ENCODE peak calls at places on chromosomes 11 and 22, in nine cellular contexts. One of them, this sample, is unnamed.

GRCh38 chr22:39227542-39228272 is 17.1 kb downstream of the PDGFB start:
- DNase-seq in fibroblast of villous mesenchyme: no peak
- DNase-seq in stimulated activated CD4-positive, alpha-beta T cell treated with anti-CD3 and anti-CD28 coated beads, Interleukin-2, amount 100 ng/mL, for 24 hours: no peak
- DNase-seq in LoVo: no peak
- DNase-seq in GM18507: no peak
- DNase-seq in mesendoderm: no peak
- DNase-seq in dorsolateral prefrontal cortex: no peak
- DNase-seq in AG04449: no peak
- DNase-seq in heart right ventricle: no peak
- DNase-seq in this sample: no peak

GRCh38 chr11:75165721-75166120 is 14.8 kb downstream of the SLCO2B1 start:
- DNase-seq in fibroblast of villous mesenchyme: no peak
- DNase-seq in stimulated activated CD4-positive, alpha-beta T cell treated with anti-CD3 and anti-CD28 coated beads, Interleukin-2, amount 100 ng/mL, for 24 hours: no peak
- DNase-seq in LoVo: no peak
- DNase-seq in GM18507: no peak
- DNase-seq in mesendoderm: no peak
- DNase-seq in dorsolateral prefrontal cortex: no peak
- DNase-seq in AG04449: no peak
- DNase-seq in heart right ventricle: no peak
- DNase-seq in this sample: no peak

GRCh38 chr11:117583063-117583801 is 213.8 kb downstream of the DSCAML1 start:
- DNase-seq in fibroblast of villous mesenchyme: no peak
- DNase-seq in stimulated activated CD4-positive, alpha-beta T cell treated with anti-CD3 and anti-CD28 coated beads, Interleukin-2, amount 100 ng/mL, for 24 hours: no peak
- DNase-seq in LoVo: no peak
- DNase-seq in GM18507: no peak
- DNase-seq in mesendoderm: peak; percentile 29
- DNase-seq in dorsolateral prefrontal cortex: peak; percentile 72
- DNase-seq in AG04449: no peak
- DNase-seq in heart right ventricle: peak; percentile 17
- DNase-seq in this sample: no peak

GRCh38 chr22:43476751-43477150 is 64.9 kb downstream of the MPPED1 start:
- DNase-seq in fibroblast of villous mesenchyme: no peak
- DNase-seq in stimulated activated CD4-positive, alpha-beta T cell treated with anti-CD3 and anti-CD28 coated beads, Interleukin-2, amount 100 ng/mL, for 24 hours: no peak
- DNase-seq in LoVo: no peak
- DNase-seq in GM18507: no peak
- DNase-seq in mesendoderm: no peak
- DNase-seq in dorsolateral prefrontal cortex: no peak
- DNase-seq in AG04449: no peak
- DNase-seq in heart right ventricle: no peak
- DNase-seq in this sample: no peak

GRCh38 chr22:34850010-34850409 is 215.9 kb upstream of the ISX start:
- DNase-seq in fibroblast of villous mesenchyme: no peak
- DNase-seq in stimulated activated CD4-positive, alpha-beta T cell treated with anti-CD3 and anti-CD28 coated beads, Interleukin-2, amount 100 ng/mL, for 24 hours: no peak
- DNase-seq in LoVo: no peak
- DNase-seq in GM18507: no peak
- DNase-seq in mesendoderm: peak; percentile 68
- DNase-seq in dorsolateral prefrontal cortex: no peak
- DNase-seq in AG04449: no peak
- DNase-seq in heart right ventricle: no peak
- DNase-seq in this sample: no peak

GRCh38 chr11:12693485-12694181 is 19.4 kb downstream of the TEAD1 start:
- DNase-seq in fibroblast of villous mesenchyme: peak; percentile 98
- DNase-seq in stimulated activated CD4-positive, alpha-beta T cell treated with anti-CD3 and anti-CD28 coated beads, Interleukin-2, amount 100 ng/mL, for 24 hours: no peak
- DNase-seq in LoVo: peak; percentile 87
- DNase-seq in GM18507: no peak
- DNase-seq in mesendoderm: peak; percentile 54
- DNase-seq in dorsolateral prefrontal cortex: no peak
- DNase-seq in AG04449: peak; percentile 91
- DNase-seq in heart right ventricle: peak; percentile 68
- DNase-seq in this sample: peak; percentile 17

GRCh38 chr11:93936416-93936815 is 84.7 kb upstream of the HEPHL1 start:
- DNase-seq in fibroblast of villous mesenchyme: no peak
- DNase-seq in stimulated activated CD4-positive, alpha-beta T cell treated with anti-CD3 and anti-CD28 coated beads, Interleukin-2, amount 100 ng/mL, for 24 hours: no peak
- DNase-seq in LoVo: no peak
- DNase-seq in GM18507: no peak
- DNase-seq in mesendoderm: no peak
- DNase-seq in dorsolateral prefrontal cortex: no peak
- DNase-seq in AG04449: no peak
- DNase-seq in heart right ventricle: no peak
- DNase-seq in this sample: no peak

GRCh38 chr11:42766191-42766590 is 545.6 kb upstream of the API5 start:
- DNase-seq in fibroblast of villous mesenchyme: no peak
- DNase-seq in stimulated activated CD4-positive, alpha-beta T cell treated with anti-CD3 and anti-CD28 coated beads, Interleukin-2, amount 100 ng/mL, for 24 hours: no peak
- DNase-seq in LoVo: no peak
- DNase-seq in GM18507: no peak
- DNase-seq in mesendoderm: no peak
- DNase-seq in dorsolateral prefrontal cortex: no peak
- DNase-seq in AG04449: no peak
- DNase-seq in heart right ventricle: no peak
- DNase-seq in this sample: no peak

GRCh38 chr11:74412733-74413359 is 14.6 kb upstream of the PGM2L1 start:
- DNase-seq in fibroblast of villous mesenchyme: no peak
- DNase-seq in stimulated activated CD4-positive, alpha-beta T cell treated with anti-CD3 and anti-CD28 coated beads, Interleukin-2, amount 100 ng/mL, for 24 hours: no peak
- DNase-seq in LoVo: no peak
- DNase-seq in GM18507: no peak
- DNase-seq in mesendoderm: no peak
- DNase-seq in dorsolateral prefrontal cortex: no peak
- DNase-seq in AG04449: no peak
- DNase-seq in heart right ventricle: no peak
- DNase-seq in this sample: no peak

GRCh38 chr22:26845016-26845728 is 187.8 kb downstream of the MIAT start:
- DNase-seq in fibroblast of villous mesenchyme: no peak
- DNase-seq in stimulated activated CD4-positive, alpha-beta T cell treated with anti-CD3 and anti-CD28 coated beads, Interleukin-2, amount 100 ng/mL, for 24 hours: no peak
- DNase-seq in LoVo: no peak
- DNase-seq in GM18507: no peak
- DNase-seq in mesendoderm: no peak
- DNase-seq in dorsolateral prefrontal cortex: no peak
- DNase-seq in AG04449: no peak
- DNase-seq in heart right ventricle: no peak
- DNase-seq in this sample: no peak

GRCh38 chr11:99918761-99919160 is 768.3 kb upstream of the ARHGAP42 start:
- DNase-seq in fibroblast of villous mesenchyme: no peak
- DNase-seq in stimulated activated CD4-positive, alpha-beta T cell treated with anti-CD3 and anti-CD28 coated beads, Interleukin-2, amount 100 ng/mL, for 24 hours: no peak
- DNase-seq in LoVo: no peak
- DNase-seq in GM18507: no peak
- DNase-seq in mesendoderm: peak; percentile 6
- DNase-seq in dorsolateral prefrontal cortex: no peak
- DNase-seq in AG04449: no peak
- DNase-seq in heart right ventricle: no peak
- DNase-seq in this sample: no peak

GRCh38 chr22:43007519-43008102 is 7.3 kb downstream of the PACSIN2 start:
- DNase-seq in fibroblast of villous mesenchyme: peak; percentile 41
- DNase-seq in stimulated activated CD4-positive, alpha-beta T cell treated with anti-CD3 and anti-CD28 coated beads, Interleukin-2, amount 100 ng/mL, for 24 hours: no peak
- DNase-seq in LoVo: no peak
- DNase-seq in GM18507: no peak
- DNase-seq in mesendoderm: no peak
- DNase-seq in dorsolateral prefrontal cortex: no peak
- DNase-seq in AG04449: no peak
- DNase-seq in heart right ventricle: no peak
- DNase-seq in this sample: no peak

GRCh38 chr11:68934321-68934645 is 30.6 kb downstream of the IGHMBP2 start:
- DNase-seq in fibroblast of villous mesenchyme: no peak
- DNase-seq in stimulated activated CD4-positive, alpha-beta T cell treated with anti-CD3 and anti-CD28 coated beads, Interleukin-2, amount 100 ng/mL, for 24 hours: no peak
- DNase-seq in LoVo: no peak
- DNase-seq in GM18507: no peak
- DNase-seq in mesendoderm: no peak
- DNase-seq in dorsolateral prefrontal cortex: no peak
- DNase-seq in AG04449: no peak
- DNase-seq in heart right ventricle: no peak
- DNase-seq in this sample: no peak

GRCh38 chr11:94680426-94680825 is 87.7 kb upstream of the AMOTL1 start:
- DNase-seq in fibroblast of villous mesenchyme: no peak
- DNase-seq in stimulated activated CD4-positive, alpha-beta T cell treated with anti-CD3 and anti-CD28 coated beads, Interleukin-2, amount 100 ng/mL, for 24 hours: no peak
- DNase-seq in LoVo: no peak
- DNase-seq in GM18507: no peak
- DNase-seq in mesendoderm: no peak
- DNase-seq in dorsolateral prefrontal cortex: no peak
- DNase-seq in AG04449: no peak
- DNase-seq in heart right ventricle: no peak
- DNase-seq in this sample: no peak

GRCh38 chr22:36829370-36830002 is 12.7 kb upstream of the PVALB start:
- DNase-seq in fibroblast of villous mesenchyme: no peak
- DNase-seq in stimulated activated CD4-positive, alpha-beta T cell treated with anti-CD3 and anti-CD28 coated beads, Interleukin-2, amount 100 ng/mL, for 24 hours: no peak
- DNase-seq in LoVo: no peak
- DNase-seq in GM18507: no peak
- DNase-seq in mesendoderm: no peak
- DNase-seq in dorsolateral prefrontal cortex: no peak
- DNase-seq in AG04449: no peak
- DNase-seq in heart right ventricle: no peak
- DNase-seq in this sample: no peak

GRCh38 chr11:114892381-114893197 is 214.3 kb downstream of the NXPE2 start:
- DNase-seq in fibroblast of villous mesenchyme: no peak
- DNase-seq in stimulated activated CD4-positive, alpha-beta T cell treated with anti-CD3 and anti-CD28 coated beads, Interleukin-2, amount 100 ng/mL, for 24 hours: no peak
- DNase-seq in LoVo: no peak
- DNase-seq in GM18507: no peak
- DNase-seq in mesendoderm: peak; percentile 39
- DNase-seq in dorsolateral prefrontal cortex: no peak
- DNase-seq in AG04449: no peak
- DNase-seq in heart right ventricle: no peak
- DNase-seq in this sample: no peak

GRCh38 chr11:12653729-12654128 is 20.5 kb upstream of the TEAD1 start:
- DNase-seq in fibroblast of villous mesenchyme: no peak
- DNase-seq in stimulated activated CD4-positive, alpha-beta T cell treated with anti-CD3 and anti-CD28 coated beads, Interleukin-2, amount 100 ng/mL, for 24 hours: no peak
- DNase-seq in LoVo: no peak
- DNase-seq in GM18507: no peak
- DNase-seq in mesendoderm: peak; percentile 87
- DNase-seq in dorsolateral prefrontal cortex: no peak
- DNase-seq in AG04449: no peak
- DNase-seq in heart right ventricle: no peak
- DNase-seq in this sample: no peak

GRCh38 chr11:57647368-57647767 is 2.3 kb downstream of the YPEL4 start:
- DNase-seq in fibroblast of villous mesenchyme: no peak
- DNase-seq in stimulated activated CD4-positive, alpha-beta T cell treated with anti-CD3 and anti-CD28 coated beads, Interleukin-2, amount 100 ng/mL, for 24 hours: no peak
- DNase-seq in LoVo: no peak
- DNase-seq in GM18507: no peak
- DNase-seq in mesendoderm: peak; percentile 50
- DNase-seq in dorsolateral prefrontal cortex: no peak
- DNase-seq in AG04449: no peak
- DNase-seq in heart right ventricle: no peak
- DNase-seq in this sample: no peak

GRCh38 chr11:70578371-70578770 is 180.0 kb downstream of the CTTN start:
- DNase-seq in fibroblast of villous mesenchyme: no peak
- DNase-seq in stimulated activated CD4-positive, alpha-beta T cell treated with anti-CD3 and anti-CD28 coated beads, Interleukin-2, amount 100 ng/mL, for 24 hours: no peak
- DNase-seq in LoVo: no peak
- DNase-seq in GM18507: no peak
- DNase-seq in mesendoderm: no peak
- DNase-seq in dorsolateral prefrontal cortex: no peak
- DNase-seq in AG04449: no peak
- DNase-seq in heart right ventricle: no peak
- DNase-seq in this sample: no peak

GRCh38 chr11:116506446-116506845 is 266.3 kb downstream of the BUD13 start:
- DNase-seq in fibroblast of villous mesenchyme: no peak
- DNase-seq in stimulated activated CD4-positive, alpha-beta T cell treated with anti-CD3 and anti-CD28 coated beads, Interleukin-2, amount 100 ng/mL, for 24 hours: no peak
- DNase-seq in LoVo: no peak
- DNase-seq in GM18507: no peak
- DNase-seq in mesendoderm: no peak
- DNase-seq in dorsolateral prefrontal cortex: no peak
- DNase-seq in AG04449: no peak
- DNase-seq in heart right ventricle: no peak
- DNase-seq in this sample: no peak

GRCh38 chr11:33375688-33376311 is 118.6 kb downstream of the HIPK3 start:
- DNase-seq in fibroblast of villous mesenchyme: peak; percentile 15
- DNase-seq in stimulated activated CD4-positive, alpha-beta T cell treated with anti-CD3 and anti-CD28 coated beads, Interleukin-2, amount 100 ng/mL, for 24 hours: no peak
- DNase-seq in LoVo: no peak
- DNase-seq in GM18507: no peak
- DNase-seq in mesendoderm: peak; percentile 43
- DNase-seq in dorsolateral prefrontal cortex: peak; percentile 49
- DNase-seq in AG04449: no peak
- DNase-seq in heart right ventricle: no peak
- DNase-seq in this sample: no peak

GRCh38 chr11:64765841-64766682 is 6.3 kb upstream of the PYGM start:
- DNase-seq in fibroblast of villous mesenchyme: no peak
- DNase-seq in stimulated activated CD4-positive, alpha-beta T cell treated with anti-CD3 and anti-CD28 coated beads, Interleukin-2, amount 100 ng/mL, for 24 hours: no peak
- DNase-seq in LoVo: no peak
- DNase-seq in GM18507: no peak
- DNase-seq in mesendoderm: no peak
- DNase-seq in dorsolateral prefrontal cortex: no peak
- DNase-seq in AG04449: no peak
- DNase-seq in heart right ventricle: no peak
- DNase-seq in this sample: no peak

GRCh38 chr11:123158609-123159008 is 36.4 kb downstream of the CLMP start:
- DNase-seq in fibroblast of villous mesenchyme: no peak
- DNase-seq in stimulated activated CD4-positive, alpha-beta T cell treated with anti-CD3 and anti-CD28 coated beads, Interleukin-2, amount 100 ng/mL, for 24 hours: no peak
- DNase-seq in LoVo: no peak
- DNase-seq in GM18507: no peak
- DNase-seq in mesendoderm: no peak
- DNase-seq in dorsolateral prefrontal cortex: no peak
- DNase-seq in AG04449: no peak
- DNase-seq in heart right ventricle: no peak
- DNase-seq in this sample: no peak

GRCh38 chr11:69799582-69799981 is 19.6 kb downstream of the FGF3 start:
- DNase-seq in fibroblast of villous mesenchyme: peak; percentile 8
- DNase-seq in stimulated activated CD4-positive, alpha-beta T cell treated with anti-CD3 and anti-CD28 coated beads, Interleukin-2, amount 100 ng/mL, for 24 hours: no peak
- DNase-seq in LoVo: peak; percentile 7
- DNase-seq in GM18507: no peak
- DNase-seq in mesendoderm: peak; percentile 88
- DNase-seq in dorsolateral prefrontal cortex: no peak
- DNase-seq in AG04449: no peak
- DNase-seq in heart right ventricle: no peak
- DNase-seq in this sample: no peak

GRCh38 chr22:46180370-46181137 is 30.2 kb downstream of the PPARA start:
- DNase-seq in fibroblast of villous mesenchyme: peak; percentile 10
- DNase-seq in stimulated activated CD4-positive, alpha-beta T cell treated with anti-CD3 and anti-CD28 coated beads, Interleukin-2, amount 100 ng/mL, for 24 hours: no peak
- DNase-seq in LoVo: no peak
- DNase-seq in GM18507: no peak
- DNase-seq in mesendoderm: peak; percentile 40
- DNase-seq in dorsolateral prefrontal cortex: no peak
- DNase-seq in AG04449: no peak
- DNase-seq in heart right ventricle: no peak
- DNase-seq in this sample: no peak

GRCh38 chr11:66815646-66816045 is 27.6 kb upstream of the RCE1 start:
- DNase-seq in fibroblast of villous mesenchyme: no peak
- DNase-seq in stimulated activated CD4-positive, alpha-beta T cell treated with anti-CD3 and anti-CD28 coated beads, Interleukin-2, amount 100 ng/mL, for 24 hours: no peak
- DNase-seq in LoVo: no peak
- DNase-seq in GM18507: no peak
- DNase-seq in mesendoderm: no peak
- DNase-seq in dorsolateral prefrontal cortex: no peak
- DNase-seq in AG04449: no peak
- DNase-seq in heart right ventricle: no peak
- DNase-seq in this sample: no peak

GRCh38 chr11:107704432-107704831 is 7.4 kb downstream of the SLN start:
- DNase-seq in fibroblast of villous mesenchyme: no peak
- DNase-seq in stimulated activated CD4-positive, alpha-beta T cell treated with anti-CD3 and anti-CD28 coated beads, Interleukin-2, amount 100 ng/mL, for 24 hours: no peak
- DNase-seq in LoVo: no peak
- DNase-seq in GM18507: no peak
- DNase-seq in mesendoderm: no peak
- DNase-seq in dorsolateral prefrontal cortex: no peak
- DNase-seq in AG04449: no peak
- DNase-seq in heart right ventricle: no peak
- DNase-seq in this sample: no peak

GRCh38 chr11:130814440-130815073 is 101.7 kb downstream of the SNX19 start:
- DNase-seq in fibroblast of villous mesenchyme: peak; percentile 82
- DNase-seq in stimulated activated CD4-positive, alpha-beta T cell treated with anti-CD3 and anti-CD28 coated beads, Interleukin-2, amount 100 ng/mL, for 24 hours: no peak
- DNase-seq in LoVo: no peak
- DNase-seq in GM18507: no peak
- DNase-seq in mesendoderm: no peak
- DNase-seq in dorsolateral prefrontal cortex: no peak
- DNase-seq in AG04449: no peak
- DNase-seq in heart right ventricle: no peak
- DNase-seq in this sample: no peak

GRCh38 chr11:57405271-57405890 is 14.9 kb upstream of the PRG2 start:
- DNase-seq in fibroblast of villous mesenchyme: no peak
- DNase-seq in stimulated activated CD4-positive, alpha-beta T cell treated with anti-CD3 and anti-CD28 coated beads, Interleukin-2, amount 100 ng/mL, for 24 hours: no peak
- DNase-seq in LoVo: no peak
- DNase-seq in GM18507: no peak
- DNase-seq in mesendoderm: no peak
- DNase-seq in dorsolateral prefrontal cortex: no peak
- DNase-seq in AG04449: no peak
- DNase-seq in heart right ventricle: no peak
- DNase-seq in this sample: no peak

GRCh38 chr11:124405611-124406010 is 6.8 kb upstream of the OR8B3 start:
- DNase-seq in fibroblast of villous mesenchyme: no peak
- DNase-seq in stimulated activated CD4-positive, alpha-beta T cell treated with anti-CD3 and anti-CD28 coated beads, Interleukin-2, amount 100 ng/mL, for 24 hours: no peak
- DNase-seq in LoVo: no peak
- DNase-seq in GM18507: no peak
- DNase-seq in mesendoderm: no peak
- DNase-seq in dorsolateral prefrontal cortex: no peak
- DNase-seq in AG04449: no peak
- DNase-seq in heart right ventricle: no peak
- DNase-seq in this sample: no peak

GRCh38 chr22:37884420-37884819 is 21.7 kb upstream of the MICALL1 start:
- DNase-seq in fibroblast of villous mesenchyme: peak; percentile 86
- DNase-seq in stimulated activated CD4-positive, alpha-beta T cell treated with anti-CD3 and anti-CD28 coated beads, Interleukin-2, amount 100 ng/mL, for 24 hours: no peak
- DNase-seq in LoVo: no peak
- DNase-seq in GM18507: no peak
- DNase-seq in mesendoderm: no peak
- DNase-seq in dorsolateral prefrontal cortex: no peak
- DNase-seq in AG04449: no peak
- DNase-seq in heart right ventricle: no peak
- DNase-seq in this sample: no peak